ENCODE peak calls at places on chromosomes 7 and 10, in six cellular contexts. One of them, this sample, is unnamed.

GRCh38 chr10:110460111-110460809 is 37.4 kb upstream of the DUSP5 start:
- DNase-seq in RKO: no peak
- DNase-seq in CD4-positive, CD25-positive, alpha-beta regulatory T cell: peak; percentile 10
- DNase-seq in IMR-90: peak; percentile 34
- DNase-seq in OCI-LY7: peak; percentile 92
- DNase-seq in fibroblast of lung: peak; percentile 44
- DNase-seq in this sample: no peak

GRCh38 chr10:32239770-32240169 is 107.2 kb downstream of the EPC1 start:
- DNase-seq in RKO: peak; percentile 34
- DNase-seq in fibroblast of lung: peak; percentile 80
- DNase-seq in OCI-LY7: no peak
- DNase-seq in IMR-90: peak; percentile 69
- DNase-seq in CD4-positive, CD25-positive, alpha-beta regulatory T cell: no peak
- DNase-seq in this sample: no peak

GRCh38 chr7:27709137-27710075 is 30.6 kb upstream of the TAX1BP1 start:
- DNase-seq in IMR-90: peak; percentile 85
- DNase-seq in fibroblast of lung: peak; percentile 72
- DNase-seq in CD4-positive, CD25-positive, alpha-beta regulatory T cell: no peak
- DNase-seq in OCI-LY7: no peak
- DNase-seq in RKO: peak; percentile 38
- DNase-seq in this sample: peak; percentile 54

GRCh38 chr10:83352588-83352987 is 786.7 kb upstream of the GHITM start:
- DNase-seq in fibroblast of lung: no peak
- DNase-seq in IMR-90: no peak
- DNase-seq in OCI-LY7: no peak
- DNase-seq in CD4-positive, CD25-positive, alpha-beta regulatory T cell: no peak
- DNase-seq in RKO: no peak
- DNase-seq in this sample: no peak

GRCh38 chr7:42495251-42495650 is 258.2 kb upstream of the GLI3 start:
- DNase-seq in OCI-LY7: no peak
- DNase-seq in IMR-90: no peak
- DNase-seq in fibroblast of lung: peak; percentile 74
- DNase-seq in CD4-positive, CD25-positive, alpha-beta regulatory T cell: no peak
- DNase-seq in RKO: no peak
- DNase-seq in this sample: peak; percentile 21

GRCh38 chr7:31955021-31955420 is 115.2 kb downstream of the PDE1C start:
- DNase-seq in RKO: no peak
- DNase-seq in IMR-90: no peak
- DNase-seq in CD4-positive, CD25-positive, alpha-beta regulatory T cell: no peak
- DNase-seq in OCI-LY7: no peak
- DNase-seq in fibroblast of lung: peak; percentile 64
- DNase-seq in this sample: no peak

GRCh38 chr7:154832557-154833138 is 170.3 kb downstream of the PAXIP1 start:
- DNase-seq in IMR-90: no peak
- DNase-seq in CD4-positive, CD25-positive, alpha-beta regulatory T cell: no peak
- DNase-seq in RKO: peak; percentile 47
- DNase-seq in fibroblast of lung: no peak
- DNase-seq in OCI-LY7: peak; percentile 53
- DNase-seq in this sample: peak; percentile 36

GRCh38 chr7:109751241-109751640 is 1181.6 kb downstream of the DNAJB9 start:
- DNase-seq in RKO: peak; percentile 60
- DNase-seq in CD4-positive, CD25-positive, alpha-beta regulatory T cell: no peak
- DNase-seq in IMR-90: peak; percentile 7
- DNase-seq in fibroblast of lung: peak; percentile 5
- DNase-seq in OCI-LY7: no peak
- DNase-seq in this sample: peak; percentile 3

GRCh38 chr10:90621577-90621976 is 236.3 kb downstream of the HTR7 start:
- DNase-seq in fibroblast of lung: peak; percentile 23
- DNase-seq in CD4-positive, CD25-positive, alpha-beta regulatory T cell: no peak
- DNase-seq in OCI-LY7: no peak
- DNase-seq in IMR-90: peak; percentile 2
- DNase-seq in RKO: peak; percentile 1
- DNase-seq in this sample: peak; percentile 34

GRCh38 chr7:71479231-71479630 is 347.3 kb downstream of the GALNT17 start:
- DNase-seq in RKO: no peak
- DNase-seq in OCI-LY7: no peak
- DNase-seq in CD4-positive, CD25-positive, alpha-beta regulatory T cell: no peak
- DNase-seq in IMR-90: no peak
- DNase-seq in fibroblast of lung: no peak
- DNase-seq in this sample: no peak

GRCh38 chr10:91090761-91091529 is 129.5 kb upstream of the PCGF5 start:
- DNase-seq in RKO: peak; percentile 18
- DNase-seq in fibroblast of lung: peak; percentile 32
- DNase-seq in OCI-LY7: no peak
- DNase-seq in CD4-positive, CD25-positive, alpha-beta regulatory T cell: no peak
- DNase-seq in IMR-90: no peak
- DNase-seq in this sample: peak; percentile 17

GRCh38 chr7:133290041-133290440 is 37.2 kb downstream of the EXOC4 start:
- DNase-seq in RKO: peak; percentile 34
- DNase-seq in OCI-LY7: no peak
- DNase-seq in IMR-90: peak; percentile 50
- DNase-seq in CD4-positive, CD25-positive, alpha-beta regulatory T cell: no peak
- DNase-seq in fibroblast of lung: peak; percentile 55
- DNase-seq in this sample: peak; percentile 10

GRCh38 chr7:115352375-115352774 is 430.5 kb downstream of the MDFIC start:
- DNase-seq in fibroblast of lung: peak; percentile 57
- DNase-seq in OCI-LY7: no peak
- DNase-seq in CD4-positive, CD25-positive, alpha-beta regulatory T cell: no peak
- DNase-seq in RKO: peak; percentile 35
- DNase-seq in IMR-90: peak; percentile 91
- DNase-seq in this sample: peak; percentile 83

This sample was measured in mesenchymal stem cell.